ENCODE peak calls at places on chromosome 19, in five cellular contexts. One of them, this sample, is unnamed.

GRCh38 chr19:57841364-57841763 is 8.3 kb upstream of the ZNF587 start:
- DNase-seq in SK-N-SH: no peak
- DNase-seq in H1: no peak
- DNase-seq in GM12878: no peak
- DNase-seq in K562: no peak
- DNase-seq in this sample: no peak

GRCh38 chr19:4208385-4209094 is 20.8 kb upstream of the EBI3 start:
- DNase-seq in SK-N-SH: peak
- DNase-seq in H1: no peak
- DNase-seq in GM12878: no peak
- DNase-seq in K562: peak
- DNase-seq in this sample: peak

GRCh38 chr19:19259741-19260140 is 13.4 kb downstream of the TM6SF2 start:
- DNase-seq in SK-N-SH: peak
- DNase-seq in H1: no peak
- DNase-seq in GM12878: no peak
- DNase-seq in K562: peak
- DNase-seq in this sample: peak

GRCh38 chr19:46474211-46474610 is 2.8 kb upstream of the PNMA8A start:
- DNase-seq in SK-N-SH: no peak
- DNase-seq in H1: no peak
- DNase-seq in GM12878: no peak
- DNase-seq in K562: no peak
- DNase-seq in this sample: no peak

GRCh38 chr19:343451-343931 is 1.1 kb downstream of the MIER2 start:
- DNase-seq in SK-N-SH: peak
- DNase-seq in H1: no peak
- DNase-seq in GM12878: no peak
- DNase-seq in K562: peak
- DNase-seq in this sample: no peak

GRCh38 chr19:17205237-17206140 is 9.7 kb upstream of the USE1 start:
- DNase-seq in SK-N-SH: peak
- DNase-seq in H1: peak
- DNase-seq in GM12878: no peak
- DNase-seq in K562: peak
- DNase-seq in this sample: peak

GRCh38 chr19:5251096-5252065 is 89.2 kb downstream of the PTPRS start:
- DNase-seq in SK-N-SH: no peak
- DNase-seq in H1: no peak
- DNase-seq in GM12878: no peak
- DNase-seq in K562: no peak
- DNase-seq in this sample: no peak

GRCh38 chr19:18919895-18920204 is 335 bp downstream of the DDX49 start:
- DNase-seq in SK-N-SH: no peak
- DNase-seq in H1: no peak
- DNase-seq in GM12878: no peak
- DNase-seq in K562: no peak
- DNase-seq in this sample: no peak

GRCh38 chr19:29587059-29587458 is 19.0 kb upstream of the POP4 start:
- DNase-seq in SK-N-SH: no peak
- DNase-seq in H1: no peak
- DNase-seq in GM12878: no peak
- DNase-seq in K562: no peak
- DNase-seq in this sample: no peak

GRCh38 chr19:55300821-55301458 is 17.1 kb downstream of the BRSK1 start:
- DNase-seq in SK-N-SH: no peak
- DNase-seq in H1: no peak
- DNase-seq in GM12878: no peak
- DNase-seq in K562: peak
- DNase-seq in this sample: no peak

GRCh38 chr19:5627395-5627904 is 4.6 kb downstream of the SAFB start:
- DNase-seq in SK-N-SH: no peak
- DNase-seq in H1: no peak
- DNase-seq in GM12878: peak
- DNase-seq in K562: peak
- DNase-seq in this sample: no peak

GRCh38 chr19:33796164-33797100 is at the start of gene KCTD15:
- DNase-seq in SK-N-SH: peak
- DNase-seq in H1: no peak
- DNase-seq in GM12878: no peak
- DNase-seq in K562: peak
- DNase-seq in this sample: no peak

GRCh38 chr19:7533281-7533819 is 2.2 kb upstream of the PNPLA6 start:
- DNase-seq in SK-N-SH: no peak
- DNase-seq in H1: no peak
- DNase-seq in GM12878: no peak
- DNase-seq in K562: no peak
- DNase-seq in this sample: no peak

GRCh38 chr19:58150328-58150921 is at the start of gene ZNF329:
- DNase-seq in SK-N-SH: peak
- DNase-seq in H1: no peak
- DNase-seq in GM12878: peak
- DNase-seq in K562: peak
- DNase-seq in this sample: peak

GRCh38 chr19:18764591-18765051 is 26.5 kb downstream of the COMP start:
- DNase-seq in SK-N-SH: no peak
- DNase-seq in H1: no peak
- DNase-seq in GM12878: no peak
- DNase-seq in K562: no peak
- DNase-seq in this sample: no peak

GRCh38 chr19:41746593-41747227 is 8.6 kb upstream of the CEACAM6 start:
- DNase-seq in SK-N-SH: peak
- DNase-seq in H1: no peak
- DNase-seq in GM12878: no peak
- DNase-seq in K562: peak
- DNase-seq in this sample: peak

GRCh38 chr19:32349724-32350475 is 4.5 kb downstream of the ZNF507 start:
- DNase-seq in SK-N-SH: no peak
- DNase-seq in H1: no peak
- DNase-seq in GM12878: no peak
- DNase-seq in K562: no peak
- DNase-seq in this sample: no peak

GRCh38 chr19:6108721-6109633 is 1.3 kb downstream of the RFX2 start:
- DNase-seq in SK-N-SH: peak
- DNase-seq in H1: no peak
- DNase-seq in GM12878: no peak
- DNase-seq in K562: peak
- DNase-seq in this sample: no peak

GRCh38 chr19:49718991-49719390 is 28.1 kb downstream of the CPT1C start:
- DNase-seq in SK-N-SH: no peak
- DNase-seq in H1: no peak
- DNase-seq in GM12878: no peak
- DNase-seq in K562: no peak
- DNase-seq in this sample: no peak

GRCh38 chr19:49713236-49713845 is 22.4 kb downstream of the CPT1C start:
- DNase-seq in SK-N-SH: no peak
- DNase-seq in H1: no peak
- DNase-seq in GM12878: no peak
- DNase-seq in K562: no peak
- DNase-seq in this sample: no peak

GRCh38 chr19:49718511-49718910 is 27.6 kb downstream of the CPT1C start:
- DNase-seq in SK-N-SH: no peak
- DNase-seq in H1: no peak
- DNase-seq in GM12878: no peak
- DNase-seq in K562: no peak
- DNase-seq in this sample: no peak

GRCh38 chr19:49712397-49712859 is 21.5 kb downstream of the CPT1C start:
- DNase-seq in SK-N-SH: peak
- DNase-seq in H1: peak
- DNase-seq in GM12878: no peak
- DNase-seq in K562: peak
- DNase-seq in this sample: peak

GRCh38 chr19:49716154-49716553 is 25.2 kb downstream of the CPT1C start:
- DNase-seq in SK-N-SH: no peak
- DNase-seq in H1: no peak
- DNase-seq in GM12878: no peak
- DNase-seq in K562: peak
- DNase-seq in this sample: no peak
- TF ChIP-seq JUND in SK-N-SH: no peak
- TF ChIP-seq JUND in H1: no peak
- TF ChIP-seq JUND in GM12878: no peak
- TF ChIP-seq JUND in K562: no peak
- TF ChIP-seq JUND in this sample: no peak

GRCh38 chr19:11626252-11626651 is 29.0 kb downstream of the ZNF627 start:
- DNase-seq in SK-N-SH: no peak
- DNase-seq in H1: no peak
- DNase-seq in GM12878: no peak
- DNase-seq in K562: no peak
- DNase-seq in this sample: no peak

DNA sequence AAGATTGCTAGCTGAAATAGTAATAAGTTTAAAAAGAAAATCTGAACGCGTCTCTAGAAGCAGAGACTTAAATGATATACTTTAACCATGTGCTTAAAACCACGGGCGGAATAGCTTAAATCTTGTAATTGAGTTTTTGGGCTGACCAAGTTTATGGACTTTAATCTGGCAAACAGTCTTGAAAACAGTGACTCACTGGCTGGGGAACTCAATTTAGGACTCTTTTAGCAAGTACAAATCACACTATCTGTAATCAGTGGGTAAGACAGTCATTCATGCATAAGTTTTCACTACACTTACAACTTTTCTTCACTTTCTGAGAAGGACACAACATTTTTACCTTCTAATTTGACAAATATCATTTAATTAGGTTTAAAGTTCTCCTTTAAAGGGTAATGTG is 26.8 kb downstream of the ZNF627 start:
- DNase-seq in SK-N-SH: no peak
- DNase-seq in H1: no peak
- DNase-seq in GM12878: no peak
- DNase-seq in K562: no peak
- DNase-seq in this sample: peak
- TF ChIP-seq USF2 in SK-N-SH: no peak
- TF ChIP-seq USF2 in H1: no peak
- TF ChIP-seq USF2 in GM12878: no peak
- TF ChIP-seq USF2 in K562: no peak
- TF ChIP-seq USF2 in this sample: no peak

GRCh38 chr19:38266070-38266469 is 1.7 kb downstream of the SPINT2 start:
- DNase-seq in SK-N-SH: no peak
- DNase-seq in H1: no peak
- DNase-seq in GM12878: no peak
- DNase-seq in K562: no peak
- DNase-seq in this sample: no peak
- TF ChIP-seq JUND in SK-N-SH: no peak
- TF ChIP-seq JUND in H1: no peak
- TF ChIP-seq JUND in GM12878: no peak
- TF ChIP-seq JUND in K562: no peak
- TF ChIP-seq JUND in this sample: no peak

GRCh38 chr19:11269408-11269807 is 7.1 kb upstream of the DOCK6 start:
- DNase-seq in SK-N-SH: no peak
- DNase-seq in H1: no peak
- DNase-seq in GM12878: no peak
- DNase-seq in K562: peak
- DNase-seq in this sample: no peak
- TF ChIP-seq USF2 in SK-N-SH: no peak
- TF ChIP-seq USF2 in H1: no peak
- TF ChIP-seq USF2 in GM12878: no peak
- TF ChIP-seq USF2 in K562: no peak
- TF ChIP-seq USF2 in this sample: no peak

GRCh38 chr19:47730910-47731309 is 14.4 kb upstream of the NOP53 start:
- DNase-seq in SK-N-SH: no peak
- DNase-seq in H1: no peak
- DNase-seq in GM12878: no peak
- DNase-seq in K562: no peak
- DNase-seq in this sample: no peak
- TF ChIP-seq JUND in SK-N-SH: no peak
- TF ChIP-seq JUND in H1: no peak
- TF ChIP-seq JUND in GM12878: no peak
- TF ChIP-seq JUND in K562: no peak
- TF ChIP-seq JUND in this sample: no peak